ENCODE peak calls at places on chromosomes 6 and 20, in ten cellular contexts. One of them, this sample, is unnamed. For H3K4me1, the result is how much of the 10 kb centered on the place peaks cover.

GRCh38 chr20:63591786-63592355 is 17.8 kb upstream of the HELZ2 start:
- DNase-seq in lower lobe of right lung: no peak
- DNase-seq in cardiac muscle cell: no peak
- DNase-seq in fibroblast of lung: no peak
- DNase-seq in CD8-positive, alpha-beta memory T cell: no peak
- DNase-seq in left ventricle myocardium inferior: no peak
- DNase-seq in CD8-positive, alpha-beta T cell: no peak
- DNase-seq in H9: no peak
- DNase-seq in thyroid gland: no peak
- DNase-seq in colonic mucosa: no peak
- DNase-seq in this sample: no peak

GRCh38 chr20:33880396-33880795 is 69.2 kb downstream of the CHMP4B start:
- DNase-seq in CD8-positive, alpha-beta T cell: no peak
- DNase-seq in H9: no peak
- DNase-seq in thyroid gland: no peak
- DNase-seq in lower lobe of right lung: no peak
- DNase-seq in fibroblast of lung: no peak
- DNase-seq in colonic mucosa: no peak
- DNase-seq in left ventricle myocardium inferior: no peak
- DNase-seq in cardiac muscle cell: no peak
- DNase-seq in CD8-positive, alpha-beta memory T cell: no peak
- DNase-seq in this sample: no peak

GRCh38 chr6:94680672-94681212 is 896.6 kb upstream of the MANEA start:
- DNase-seq in cardiac muscle cell: no peak
- DNase-seq in H9: no peak
- DNase-seq in lower lobe of right lung: no peak
- DNase-seq in CD8-positive, alpha-beta memory T cell: no peak
- DNase-seq in CD8-positive, alpha-beta T cell: no peak
- DNase-seq in colonic mucosa: no peak
- DNase-seq in left ventricle myocardium inferior: no peak
- DNase-seq in fibroblast of lung: no peak
- DNase-seq in thyroid gland: no peak
- DNase-seq in this sample: no peak

GRCh38 chr6:159540152-159540551 is 152.9 kb downstream of the SOD2 start:
- DNase-seq in H9: peak
- DNase-seq in CD8-positive, alpha-beta memory T cell: no peak
- DNase-seq in cardiac muscle cell: no peak
- DNase-seq in lower lobe of right lung: no peak
- DNase-seq in fibroblast of lung: no peak
- DNase-seq in CD8-positive, alpha-beta T cell: no peak
- DNase-seq in left ventricle myocardium inferior: no peak
- DNase-seq in colonic mucosa: no peak
- DNase-seq in thyroid gland: no peak
- DNase-seq in this sample: no peak

GRCh38 chr6:154767419-154767818 is 34.2 kb downstream of the SCAF8 start:
- DNase-seq in cardiac muscle cell: no peak
- DNase-seq in colonic mucosa: no peak
- DNase-seq in thyroid gland: no peak
- DNase-seq in CD8-positive, alpha-beta T cell: no peak
- DNase-seq in CD8-positive, alpha-beta memory T cell: no peak
- DNase-seq in left ventricle myocardium inferior: no peak
- DNase-seq in fibroblast of lung: no peak
- DNase-seq in H9: no peak
- DNase-seq in lower lobe of right lung: no peak
- DNase-seq in this sample: no peak

GRCh38 chr6:127117979-127118504 is 429 bp upstream of the RSPO3 start:
- DNase-seq in H9: no peak
- DNase-seq in colonic mucosa: no peak
- DNase-seq in thyroid gland: peak
- DNase-seq in cardiac muscle cell: no peak
- DNase-seq in fibroblast of lung: peak
- DNase-seq in lower lobe of right lung: peak
- DNase-seq in CD8-positive, alpha-beta T cell: no peak
- DNase-seq in CD8-positive, alpha-beta memory T cell: no peak
- DNase-seq in left ventricle myocardium inferior: no peak
- DNase-seq in this sample: no peak

GRCh38 chr6:151111670-151112069 is 128.1 kb upstream of the AKAP12 start:
- DNase-seq in fibroblast of lung: no peak
- DNase-seq in CD8-positive, alpha-beta T cell: no peak
- DNase-seq in lower lobe of right lung: no peak
- DNase-seq in colonic mucosa: no peak
- DNase-seq in H9: no peak
- DNase-seq in thyroid gland: no peak
- DNase-seq in CD8-positive, alpha-beta memory T cell: no peak
- DNase-seq in left ventricle myocardium inferior: no peak
- DNase-seq in cardiac muscle cell: no peak
- DNase-seq in this sample: no peak

GRCh38 chr6:36969988-36970891 is 15.7 kb downstream of the PI16 start:
- DNase-seq in lower lobe of right lung: no peak
- DNase-seq in fibroblast of lung: no peak
- DNase-seq in CD8-positive, alpha-beta T cell: no peak
- DNase-seq in left ventricle myocardium inferior: no peak
- DNase-seq in cardiac muscle cell: no peak
- DNase-seq in colonic mucosa: no peak
- DNase-seq in thyroid gland: no peak
- DNase-seq in H9: no peak
- DNase-seq in CD8-positive, alpha-beta memory T cell: no peak
- DNase-seq in this sample: no peak

GRCh38 chr6:628772-629171 is 28.1 kb downstream of the HUS1B start:
- DNase-seq in cardiac muscle cell: no peak
- DNase-seq in CD8-positive, alpha-beta T cell: no peak
- DNase-seq in thyroid gland: no peak
- DNase-seq in lower lobe of right lung: no peak
- DNase-seq in fibroblast of lung: no peak
- DNase-seq in CD8-positive, alpha-beta memory T cell: no peak
- DNase-seq in left ventricle myocardium inferior: no peak
- DNase-seq in colonic mucosa: no peak
- DNase-seq in H9: no peak
- DNase-seq in this sample: no peak

GRCh38 chr20:62943396-62943795 is 5.4 kb downstream of the GID8 start:
- DNase-seq in thyroid gland: no peak
- DNase-seq in left ventricle myocardium inferior: no peak
- DNase-seq in CD8-positive, alpha-beta memory T cell: no peak
- DNase-seq in CD8-positive, alpha-beta T cell: no peak
- DNase-seq in cardiac muscle cell: no peak
- DNase-seq in fibroblast of lung: no peak
- DNase-seq in colonic mucosa: no peak
- DNase-seq in lower lobe of right lung: peak
- DNase-seq in H9: no peak
- DNase-seq in this sample: no peak

DNA sequence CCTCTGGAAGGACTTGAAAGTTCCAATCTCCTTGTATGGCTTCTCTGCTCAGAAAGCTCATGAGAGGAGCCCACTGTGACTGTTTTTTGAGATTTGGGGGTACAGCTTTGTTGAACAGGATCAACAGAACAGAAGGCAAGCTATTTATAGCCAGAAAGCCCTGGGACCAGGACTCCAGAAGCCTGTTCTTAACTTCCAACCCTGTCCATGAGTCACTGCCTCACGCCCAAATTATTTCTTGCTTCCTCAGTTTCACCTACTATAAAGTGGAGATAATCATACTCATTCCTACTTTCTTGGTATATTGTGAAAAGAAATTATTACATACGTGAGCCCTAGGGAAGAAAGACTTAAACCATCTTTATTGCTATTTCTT is 100.9 kb upstream of the MARCKS start:
- DNase-seq in CD8-positive, alpha-beta T cell: no peak
- DNase-seq in thyroid gland: no peak
- DNase-seq in CD8-positive, alpha-beta memory T cell: no peak
- DNase-seq in lower lobe of right lung: no peak
- DNase-seq in colonic mucosa: no peak
- DNase-seq in H9: no peak
- DNase-seq in cardiac muscle cell: no peak
- DNase-seq in left ventricle myocardium inferior: no peak
- DNase-seq in fibroblast of lung: no peak
- DNase-seq in this sample: no peak
- H3K27ac ChIP-seq in CD8-positive, alpha-beta T cell: no peak
- H3K27ac ChIP-seq in thyroid gland: no peak
- H3K27ac ChIP-seq in CD8-positive, alpha-beta memory T cell: no peak
- H3K27ac ChIP-seq in lower lobe of right lung: no peak
- H3K27ac ChIP-seq in colonic mucosa: no peak
- H3K27ac ChIP-seq in H9: no peak
- H3K27ac ChIP-seq in cardiac muscle cell: no peak
- H3K27ac ChIP-seq in left ventricle myocardium inferior: no peak
- H3K27ac ChIP-seq in fibroblast of lung: no peak
- H3K27ac ChIP-seq in this sample: no peak

GRCh38 chr6:40998661-40999060 is 40.4 kb downstream of the UNC5CL start:
- DNase-seq in left ventricle myocardium inferior: no peak
- DNase-seq in colonic mucosa: no peak
- DNase-seq in CD8-positive, alpha-beta T cell: no peak
- DNase-seq in thyroid gland: no peak
- DNase-seq in CD8-positive, alpha-beta memory T cell: no peak
- DNase-seq in lower lobe of right lung: no peak
- DNase-seq in fibroblast of lung: no peak
- DNase-seq in H9: no peak
- DNase-seq in cardiac muscle cell: no peak
- DNase-seq in this sample: no peak
- H3K4me1 ChIP-seq in left ventricle myocardium inferior: under half
- H3K4me1 ChIP-seq in colonic mucosa: under half
- H3K4me1 ChIP-seq in CD8-positive, alpha-beta T cell: under half
- H3K4me1 ChIP-seq in thyroid gland: half or more
- H3K4me1 ChIP-seq in CD8-positive, alpha-beta memory T cell: under half
- H3K4me1 ChIP-seq in lower lobe of right lung: under half
- H3K4me1 ChIP-seq in fibroblast of lung: under half
- H3K4me1 ChIP-seq in H9: under half
- H3K4me1 ChIP-seq in cardiac muscle cell: under half
- H3K4me1 ChIP-seq in this sample: under half

GRCh38 chr6:40543133-40543532 is 44.0 kb downstream of the LRFN2 start:
- DNase-seq in CD8-positive, alpha-beta T cell: no peak
- DNase-seq in cardiac muscle cell: no peak
- DNase-seq in H9: no peak
- DNase-seq in lower lobe of right lung: no peak
- DNase-seq in thyroid gland: no peak
- DNase-seq in left ventricle myocardium inferior: no peak
- DNase-seq in CD8-positive, alpha-beta memory T cell: no peak
- DNase-seq in colonic mucosa: no peak
- DNase-seq in fibroblast of lung: no peak
- DNase-seq in this sample: no peak
- H3K27ac ChIP-seq in CD8-positive, alpha-beta T cell: no peak
- H3K27ac ChIP-seq in cardiac muscle cell: no peak
- H3K27ac ChIP-seq in H9: no peak
- H3K27ac ChIP-seq in lower lobe of right lung: no peak
- H3K27ac ChIP-seq in thyroid gland: no peak
- H3K27ac ChIP-seq in left ventricle myocardium inferior: no peak
- H3K27ac ChIP-seq in CD8-positive, alpha-beta memory T cell: no peak
- H3K27ac ChIP-seq in colonic mucosa: no peak
- H3K27ac ChIP-seq in fibroblast of lung: no peak
- H3K27ac ChIP-seq in this sample: no peak

DNA sequence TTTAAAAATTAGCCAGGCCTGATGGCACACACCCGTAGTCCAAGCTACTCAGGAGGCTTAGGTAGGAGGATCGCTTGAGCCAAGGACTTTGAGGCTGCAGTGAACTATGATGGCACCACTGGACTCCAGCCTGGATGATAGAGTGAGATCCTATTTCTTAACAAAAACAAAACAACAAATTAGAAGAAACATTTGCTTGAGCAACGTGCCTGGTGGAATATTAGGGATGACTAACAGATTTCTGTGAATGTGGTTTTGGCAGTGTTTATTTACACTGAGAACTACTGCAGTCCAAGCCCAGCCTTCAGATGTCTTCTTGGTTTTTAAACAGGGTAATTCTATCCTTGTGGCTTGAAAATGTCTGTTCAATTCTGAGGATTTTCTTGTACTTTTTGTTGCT is 9.2 kb downstream of the PPP1R3G start:
- DNase-seq in CD8-positive, alpha-beta T cell: no peak
- DNase-seq in cardiac muscle cell: peak
- DNase-seq in colonic mucosa: no peak
- DNase-seq in H9: no peak
- DNase-seq in fibroblast of lung: peak
- DNase-seq in left ventricle myocardium inferior: no peak
- DNase-seq in thyroid gland: no peak
- DNase-seq in CD8-positive, alpha-beta memory T cell: no peak
- DNase-seq in lower lobe of right lung: no peak
- DNase-seq in this sample: no peak
- H3K4me1 ChIP-seq in CD8-positive, alpha-beta T cell: under half
- H3K4me1 ChIP-seq in cardiac muscle cell: under half
- H3K4me1 ChIP-seq in colonic mucosa: under half
- H3K4me1 ChIP-seq in H9: under half
- H3K4me1 ChIP-seq in fibroblast of lung: under half
- H3K4me1 ChIP-seq in left ventricle myocardium inferior: half or more
- H3K4me1 ChIP-seq in thyroid gland: under half
- H3K4me1 ChIP-seq in CD8-positive, alpha-beta memory T cell: under half
- H3K4me1 ChIP-seq in lower lobe of right lung: under half
- H3K4me1 ChIP-seq in this sample: under half

GRCh38 chr6:73679009-73679408 is 17.0 kb upstream of the CD109 start:
- DNase-seq in cardiac muscle cell: no peak
- DNase-seq in lower lobe of right lung: no peak
- DNase-seq in left ventricle myocardium inferior: no peak
- DNase-seq in fibroblast of lung: no peak
- DNase-seq in colonic mucosa: no peak
- DNase-seq in CD8-positive, alpha-beta memory T cell: no peak
- DNase-seq in H9: no peak
- DNase-seq in thyroid gland: no peak
- DNase-seq in CD8-positive, alpha-beta T cell: no peak
- DNase-seq in this sample: no peak

GRCh38 chr6:73675466-73676098 is 20.4 kb upstream of the CD109 start:
- DNase-seq in left ventricle myocardium inferior: peak
- DNase-seq in colonic mucosa: peak
- DNase-seq in fibroblast of lung: peak
- DNase-seq in thyroid gland: peak
- DNase-seq in cardiac muscle cell: peak
- DNase-seq in H9: peak
- DNase-seq in CD8-positive, alpha-beta T cell: peak
- DNase-seq in CD8-positive, alpha-beta memory T cell: peak
- DNase-seq in lower lobe of right lung: peak
- DNase-seq in this sample: peak

GRCh38 chr6:73680289-73680688 is 15.7 kb upstream of the CD109 start:
- DNase-seq in cardiac muscle cell: no peak
- DNase-seq in CD8-positive, alpha-beta memory T cell: no peak
- DNase-seq in thyroid gland: no peak
- DNase-seq in colonic mucosa: no peak
- DNase-seq in left ventricle myocardium inferior: no peak
- DNase-seq in fibroblast of lung: no peak
- DNase-seq in CD8-positive, alpha-beta T cell: no peak
- DNase-seq in H9: no peak
- DNase-seq in lower lobe of right lung: no peak
- DNase-seq in this sample: no peak
- H3K27ac ChIP-seq in cardiac muscle cell: no peak
- H3K27ac ChIP-seq in CD8-positive, alpha-beta memory T cell: no peak
- H3K27ac ChIP-seq in thyroid gland: no peak
- H3K27ac ChIP-seq in colonic mucosa: no peak
- H3K27ac ChIP-seq in left ventricle myocardium inferior: no peak
- H3K27ac ChIP-seq in fibroblast of lung: no peak
- H3K27ac ChIP-seq in CD8-positive, alpha-beta T cell: no peak
- H3K27ac ChIP-seq in H9: no peak
- H3K27ac ChIP-seq in lower lobe of right lung: no peak
- H3K27ac ChIP-seq in this sample: no peak

This sample was measured in SJSA1.